ENCODE peak calls at places on chromosomes 5 and 9, in eight cellular contexts. P is PC-9, G is AG04449, H is fibroblast of the aortic adventitia, E is tibial artery, V is IMR-90, Q is ovary, U is Peyer's patch. S is an unnamed sample.
A peak's percentile ranks its signal among the peaks of the same experiment; 100 is the strongest.

GRCh38 chr5:168596927-168597326 is 17.8 kb upstream of the PANK3 start:
- DNase-seq in P (no peak), G (no peak), U (no peak), V (no peak), H (no peak), E (no peak), Q (no peak), S (no peak)

GRCh38 chr5:33470544-33470943 is 29.8 kb downstream of the TARS1 start:
- DNase-seq in Q (no peak), V (peak; percentile 60), H (peak; percentile 78), P (no peak), G (peak; percentile 16), E (no peak), U (no peak), S (peak; percentile 54)

GRCh38 chr5:171269717-171270116 is 39.3 kb upstream of the TLX3 start:
- DNase-seq in Q (no peak), U (no peak), E (no peak), H (peak; percentile 44), P (peak; percentile 58), V (peak; percentile 72), G (peak; percentile 40), S (peak; percentile 51)

GRCh38 chr9:8845808-8846207 is 1046.2 kb upstream of the DMAC1 start:
- DNase-seq in U (no peak), G (no peak), V (no peak), Q (no peak), H (no peak), P (no peak), E (no peak), S (no peak)

GRCh38 chr9:114229236-114229635 is 73.9 kb downstream of the COL27A1 start:
- DNase-seq in E (no peak), U (no peak), V (no peak), P (no peak), H (no peak), Q (no peak), G (no peak), S (no peak)

GRCh38 chr5:33317271-33317670 is 123.5 kb upstream of the TARS1 start:
- DNase-seq in V (peak; percentile 52), Q (no peak), G (no peak), U (no peak), P (no peak), E (no peak), H (peak; percentile 59), S (peak; percentile 53)

GRCh38 chr9:22079873-22080341 is 70.8 kb upstream of the CDKN2B start:
- DNase-seq in G (peak; percentile 67), V (peak; percentile 87), H (peak; percentile 97), P (no peak), E (peak; percentile 65), Q (peak; percentile 10), U (no peak), S (peak; percentile 96)

GRCh38 chr5:90894866-90895420 is 336.3 kb downstream of the ADGRV1 start:
- DNase-seq in G (no peak), Q (no peak), E (no peak), U (no peak), V (no peak), H (no peak), P (no peak), S (no peak)

GRCh38 chr5:89117131-89117644 is 234.2 kb upstream of the MEF2C start:
- DNase-seq in H (no peak), Q (no peak), U (peak; percentile 52), E (no peak), G (no peak), V (no peak), P (no peak), S (peak; percentile 47)

GRCh38 chr5:85670417-85670816 is 947.3 kb upstream of the COX7C start:
- DNase-seq in V (no peak), G (no peak), P (no peak), H (no peak), U (no peak), E (no peak), Q (no peak), S (no peak)

GRCh38 chr9:22237497-22238363 is 208.9 kb upstream of the DMRTA1 start:
- DNase-seq in U (no peak), Q (no peak), P (peak; percentile 74), V (peak; percentile 91), E (no peak), G (peak; percentile 63), H (peak; percentile 87), S (peak; percentile 87)

GRCh38 chr5:178288373-178289368 is 56.1 kb upstream of the PHYKPL start:
- DNase-seq in H (no peak), U (peak; percentile 29), P (peak; percentile 56), E (peak; percentile 7), V (no peak), Q (no peak), G (no peak), S (peak; percentile 85)
- H3K4me3 ChIP-seq in H (no peak overlapping the region), U (no peak overlapping the region), P (no peak overlapping the region), E (no peak overlapping the region), V (no peak overlapping the region), Q (no peak overlapping the region), G (no peak overlapping the region), S (no peak overlapping the region)

GRCh38 chr9:122076117-122076516 is 17.0 kb downstream of the TTLL11 start:
- DNase-seq in V (no peak), U (no peak), Q (no peak), P (no peak), E (no peak), H (no peak), G (no peak), S (no peak)
- TF ChIP-seq CTCF in V (no peak), U (no peak), Q (no peak), P (no peak), E (no peak), H (no peak), G (no peak), S (no peak)

GRCh38 chr5:83475540-83476469 is 4.3 kb downstream of the VCAN start:
- DNase-seq in H (peak; percentile 97), P (no peak), V (peak; percentile 92), U (no peak), G (peak; percentile 71), E (no peak), Q (no peak), S (peak; percentile 76)
- H3K4me3 ChIP-seq in H (peak overlapping the region; percentile 92), P (no peak overlapping the region), V (peak overlapping the region; percentile 56), U (no peak overlapping the region), G (peak overlapping the region; percentile 82), E (peak overlapping the region; percentile 77), Q (no peak overlapping the region), S (no peak overlapping the region)

DNA sequence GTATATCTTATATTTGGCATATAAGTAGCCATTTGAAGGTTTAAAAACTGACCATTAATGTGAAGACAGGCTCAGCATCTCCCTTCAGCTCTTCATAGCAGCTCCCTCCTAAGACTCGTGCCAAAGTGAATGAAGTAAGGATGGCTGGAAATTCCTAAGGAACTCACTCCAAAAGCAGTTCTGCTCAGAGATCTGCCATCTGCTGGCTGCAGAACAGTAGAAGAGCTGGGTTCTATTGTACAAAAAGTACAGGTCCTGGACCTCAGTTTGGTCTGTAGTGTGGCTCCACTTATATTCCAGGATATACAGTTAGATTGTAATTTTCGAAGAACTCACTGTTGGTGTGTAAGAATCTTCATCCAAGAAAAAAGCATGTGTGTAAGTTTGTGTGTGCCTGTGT is 104.9 kb upstream of the RUSC2 start:
- DNase-seq in Q (no peak), E (no peak), P (no peak), V (peak; percentile 78), G (peak; percentile 34), H (peak; percentile 91), U (no peak), S (peak; percentile 25)
- TF ChIP-seq CTCF in Q (no peak), E (peak; percentile 44), P (no peak), V (peak; percentile 61), G (peak; percentile 57), H (peak; percentile 75), U (no peak), S (peak; percentile 41)

DNA sequence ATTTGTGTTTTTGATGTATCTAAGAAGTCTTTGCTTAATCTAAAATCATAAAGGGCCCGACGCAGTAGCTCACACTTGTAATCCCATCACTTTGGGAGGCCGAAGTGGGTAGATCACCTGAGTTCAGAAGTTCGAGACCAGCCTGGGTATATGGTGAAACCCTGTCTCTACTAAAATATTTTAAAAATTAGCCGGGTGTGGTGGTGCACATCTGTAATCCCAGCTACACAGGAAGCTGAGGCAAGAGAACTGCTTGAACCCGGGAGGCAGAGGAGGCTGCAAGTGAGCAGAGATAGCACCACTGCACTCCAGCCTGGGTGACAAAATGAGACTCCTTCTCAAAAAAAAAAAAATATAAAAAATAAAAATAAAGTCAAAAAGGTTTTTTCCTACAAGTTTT is 9.6 kb downstream of the IL6ST start:
- DNase-seq in V (no peak), G (no peak), H (no peak), E (no peak), P (no peak), U (no peak), Q (no peak), S (no peak)
- H3K4me3 ChIP-seq in V (no peak overlapping the region), G (no peak overlapping the region), H (no peak overlapping the region), E (no peak overlapping the region), P (no peak overlapping the region), U (no peak overlapping the region), Q (no peak overlapping the region), S (no peak overlapping the region)

S was measured in epithelial cell of esophagus.